ENCODE peak calls at places on chromosome 12, in nine cellular contexts. A, P, Q, I, G, C, Y, Z and X are unnamed samples.

GRCh38 chr12:52266514-52266913 is 7.9 kb upstream of the KRT86 start:
- DNase-seq in A (no peak), P (no peak), Q (no peak), I (no peak), G (no peak), C (no peak), Y (no peak), Z (no peak), X (no peak)

GRCh38 chr12:9066183-9066623 is 49.5 kb downstream of the A2M start:
- DNase-seq in A (no peak), P (no peak), Q (no peak), I (no peak), G (no peak), C (no peak), Y (no peak), Z (no peak), X (no peak)

GRCh38 chr12:78835493-78835892 is 29.1 kb upstream of the SYT1 start:
- DNase-seq in A (no peak), P (no peak), Q (peak), I (no peak), G (no peak), C (no peak), Y (no peak), Z (no peak), X (no peak)

GRCh38 chr12:117994551-117995438 is 21.7 kb upstream of the RFC5 start:
- DNase-seq in A (no peak), P (no peak), Q (no peak), I (no peak), G (no peak), C (no peak), Y (no peak), Z (no peak), X (no peak)

GRCh38 chr12:127257366-127257935 is 1009.5 kb upstream of the TMEM132C start:
- DNase-seq in A (no peak), P (no peak), Q (no peak), I (no peak), G (no peak), C (peak), Y (no peak), Z (peak), X (peak)

GRCh38 chr12:69254046-69254445 is 14.7 kb downstream of the CPSF6 start:
- DNase-seq in A (no peak), P (peak), Q (no peak), I (no peak), G (peak), C (peak), Y (no peak), Z (peak), X (peak)

GRCh38 chr12:96907681-96908163 is 665 bp downstream of the NEDD1 start:
- DNase-seq in A (no peak), P (peak), Q (peak), I (no peak), G (peak), C (peak), Y (peak), Z (no peak), X (peak)

GRCh38 chr12:1606021-1606622 is 11.7 kb upstream of the FBXL14 start:
- DNase-seq in A (no peak), P (peak), Q (no peak), I (peak), G (peak), C (peak), Y (peak), Z (peak), X (peak)

GRCh38 chr12:24748326-24748725 is 200.6 kb downstream of the BCAT1 start:
- DNase-seq in A (no peak), P (no peak), Q (no peak), I (no peak), G (no peak), C (no peak), Y (no peak), Z (no peak), X (no peak)

GRCh38 chr12:123050331-123050809 is 69.9 kb downstream of the ARL6IP4 start:
- DNase-seq in A (no peak), P (no peak), Q (peak), I (no peak), G (no peak), C (peak), Y (no peak), Z (peak), X (peak)

GRCh38 chr12:20547788-20548575 is 147.2 kb upstream of the SLCO1C1 start:
- DNase-seq in A (no peak), P (no peak), Q (no peak), I (no peak), G (peak), C (no peak), Y (no peak), Z (no peak), X (no peak)